ENCODE peak calls at places on chromosomes 3 and 15, in five cellular contexts. One of them, this sample, is unnamed.

GRCh38 chr3:141663993-141664392 is 74.1 kb upstream of the RNF7 start:
- DNase-seq in CD8-positive, alpha-beta T cell: no peak
- DNase-seq in heart left ventricle: no peak
- DNase-seq in Peyer's patch: no peak
- DNase-seq in lower leg skin: no peak
- DNase-seq in this sample: no peak

GRCh38 chr3:44516230-44516629 is 38.8 kb upstream of the ZNF445 start:
- DNase-seq in CD8-positive, alpha-beta T cell: no peak
- DNase-seq in heart left ventricle: no peak
- DNase-seq in lower leg skin: no peak
- DNase-seq in Peyer's patch: no peak
- DNase-seq in this sample: no peak

GRCh38 chr3:183687705-183688104 is 9.9 kb upstream of the YEATS2 start:
- DNase-seq in lower leg skin: no peak
- DNase-seq in Peyer's patch: no peak
- DNase-seq in heart left ventricle: no peak
- DNase-seq in CD8-positive, alpha-beta T cell: no peak
- DNase-seq in this sample: no peak

GRCh38 chr15:58510715-58511465 is 79.1 kb downstream of the LIPC start:
- DNase-seq in Peyer's patch: no peak
- DNase-seq in heart left ventricle: no peak
- DNase-seq in CD8-positive, alpha-beta T cell: no peak
- DNase-seq in lower leg skin: peak; percentile 52
- DNase-seq in this sample: no peak

GRCh38 chr3:116863842-116864626 is 154.5 kb downstream of the TUSC7 start:
- DNase-seq in Peyer's patch: no peak
- DNase-seq in heart left ventricle: no peak
- DNase-seq in lower leg skin: no peak
- DNase-seq in CD8-positive, alpha-beta T cell: no peak
- DNase-seq in this sample: no peak

GRCh38 chr3:51332156-51332555 is 52.9 kb upstream of the MANF start:
- DNase-seq in Peyer's patch: no peak
- DNase-seq in heart left ventricle: no peak
- DNase-seq in CD8-positive, alpha-beta T cell: no peak
- DNase-seq in lower leg skin: no peak
- DNase-seq in this sample: no peak

GRCh38 chr15:75597667-75598341 is 18.7 kb upstream of the PTPN9 start:
- DNase-seq in CD8-positive, alpha-beta T cell: no peak
- DNase-seq in lower leg skin: no peak
- DNase-seq in Peyer's patch: no peak
- DNase-seq in heart left ventricle: no peak
- DNase-seq in this sample: no peak

GRCh38 chr3:37400945-37401344 is 226.6 kb upstream of the LRRFIP2 start:
- DNase-seq in CD8-positive, alpha-beta T cell: no peak
- DNase-seq in lower leg skin: no peak
- DNase-seq in Peyer's patch: no peak
- DNase-seq in heart left ventricle: no peak
- DNase-seq in this sample: no peak

GRCh38 chr3:136955813-136956212 is 2.0 kb upstream of the IL20RB start:
- DNase-seq in lower leg skin: no peak
- DNase-seq in CD8-positive, alpha-beta T cell: no peak
- DNase-seq in Peyer's patch: no peak
- DNase-seq in heart left ventricle: no peak
- DNase-seq in this sample: no peak

GRCh38 chr3:28972921-28973320 is 307.9 kb upstream of the RBMS3 start:
- DNase-seq in CD8-positive, alpha-beta T cell: no peak
- DNase-seq in lower leg skin: no peak
- DNase-seq in heart left ventricle: no peak
- DNase-seq in Peyer's patch: no peak
- DNase-seq in this sample: no peak

GRCh38 chr3:111616417-111617105 is 21.4 kb upstream of the ZBED2 start:
- DNase-seq in Peyer's patch: peak; percentile 45
- DNase-seq in heart left ventricle: no peak
- DNase-seq in lower leg skin: no peak
- DNase-seq in CD8-positive, alpha-beta T cell: peak; percentile 24
- DNase-seq in this sample: peak; percentile 74

GRCh38 chr3:11304160-11304559 is 32.0 kb downstream of the ATG7 start:
- DNase-seq in lower leg skin: no peak
- DNase-seq in Peyer's patch: no peak
- DNase-seq in heart left ventricle: no peak
- DNase-seq in CD8-positive, alpha-beta T cell: no peak
- DNase-seq in this sample: no peak

GRCh38 chr3:195352895-195353488 is 82.0 kb upstream of the XXYLT1 start:
- DNase-seq in heart left ventricle: no peak
- DNase-seq in lower leg skin: no peak
- DNase-seq in Peyer's patch: no peak
- DNase-seq in CD8-positive, alpha-beta T cell: no peak
- DNase-seq in this sample: no peak

GRCh38 chr15:30991301-30992072 is at the start of gene MTMR10:
- DNase-seq in CD8-positive, alpha-beta T cell: peak; percentile 67
- DNase-seq in lower leg skin: peak; percentile 93
- DNase-seq in Peyer's patch: peak; percentile 91
- DNase-seq in heart left ventricle: peak; percentile 84
- DNase-seq in this sample: peak; percentile 44

GRCh38 chr3:39413691-39414420 is 7.3 kb downstream of the RPSA start:
- DNase-seq in heart left ventricle: no peak
- DNase-seq in lower leg skin: no peak
- DNase-seq in Peyer's patch: no peak
- DNase-seq in CD8-positive, alpha-beta T cell: no peak
- DNase-seq in this sample: no peak

GRCh38 chr15:45093013-45093412 is 21.0 kb downstream of the DUOX2 start:
- DNase-seq in heart left ventricle: no peak
- DNase-seq in lower leg skin: peak; percentile 68
- DNase-seq in CD8-positive, alpha-beta T cell: no peak
- DNase-seq in Peyer's patch: no peak
- DNase-seq in this sample: no peak

GRCh38 chr15:37289109-37289765 is 188.9 kb upstream of the MEIS2 start:
- DNase-seq in Peyer's patch: no peak
- DNase-seq in heart left ventricle: no peak
- DNase-seq in lower leg skin: no peak
- DNase-seq in CD8-positive, alpha-beta T cell: no peak
- DNase-seq in this sample: no peak

GRCh38 chr15:99123706-99124451 is 19.0 kb downstream of the SYNM start:
- DNase-seq in Peyer's patch: peak; percentile 80
- DNase-seq in lower leg skin: peak; percentile 96
- DNase-seq in heart left ventricle: peak; percentile 83
- DNase-seq in CD8-positive, alpha-beta T cell: no peak
- DNase-seq in this sample: no peak

GRCh38 chr15:90869140-90869541 is 753 bp downstream of the FURIN start:
- DNase-seq in heart left ventricle: no peak
- DNase-seq in CD8-positive, alpha-beta T cell: no peak
- DNase-seq in lower leg skin: no peak
- DNase-seq in Peyer's patch: no peak
- DNase-seq in this sample: no peak

GRCh38 chr15:28947241-28947674 is 61.5 kb downstream of the APBA2 start:
- DNase-seq in CD8-positive, alpha-beta T cell: no peak
- DNase-seq in heart left ventricle: no peak
- DNase-seq in Peyer's patch: no peak
- DNase-seq in lower leg skin: peak; percentile 75
- DNase-seq in this sample: no peak

GRCh38 chr15:25797511-25798206 is 65.5 kb downstream of the ATP10A start:
- DNase-seq in lower leg skin: peak; percentile 83
- DNase-seq in Peyer's patch: no peak
- DNase-seq in CD8-positive, alpha-beta T cell: no peak
- DNase-seq in heart left ventricle: no peak
- DNase-seq in this sample: no peak

DNA sequence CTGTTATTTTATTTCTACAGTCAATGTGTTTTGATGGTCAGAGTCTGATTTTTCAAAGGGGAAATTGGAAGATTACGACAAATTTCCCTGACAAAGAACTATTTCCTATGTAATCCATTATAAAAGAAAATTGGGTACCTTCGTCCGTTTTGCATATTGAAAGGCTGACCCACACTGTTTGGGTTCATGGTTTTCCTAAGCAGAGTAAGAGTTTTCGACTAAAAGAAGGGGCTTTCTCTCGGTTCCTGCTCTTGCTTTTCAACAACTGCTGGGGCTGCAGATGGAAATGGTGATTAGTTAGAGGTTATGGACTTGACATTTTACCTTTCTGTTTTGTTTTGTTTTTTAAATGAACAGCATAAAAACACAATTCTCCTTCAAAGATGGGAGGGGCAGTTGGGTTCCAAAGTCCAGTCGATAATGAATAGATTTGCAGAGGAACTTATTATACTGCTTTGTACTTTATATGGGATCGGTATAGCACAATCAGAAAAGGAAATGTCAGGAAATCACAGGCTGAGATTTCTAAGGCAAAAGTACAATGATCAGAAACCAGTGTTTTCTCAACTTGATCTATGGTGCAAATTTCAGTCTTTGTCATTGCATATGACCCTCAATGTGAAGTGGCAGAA is 1.0 kb downstream of the KCNMB2 start:
- DNase-seq in Peyer's patch: no peak
- DNase-seq in CD8-positive, alpha-beta T cell: no peak
- DNase-seq in lower leg skin: no peak
- DNase-seq in heart left ventricle: no peak
- DNase-seq in this sample: no peak
- H3K4me3 ChIP-seq in Peyer's patch: no peak overlapping the region
- H3K4me3 ChIP-seq in CD8-positive, alpha-beta T cell: no peak overlapping the region
- H3K4me3 ChIP-seq in lower leg skin: no peak overlapping the region
- H3K4me3 ChIP-seq in heart left ventricle: peak overlapping the region; percentile 52
- H3K4me3 ChIP-seq in this sample: no peak overlapping the region

DNA sequence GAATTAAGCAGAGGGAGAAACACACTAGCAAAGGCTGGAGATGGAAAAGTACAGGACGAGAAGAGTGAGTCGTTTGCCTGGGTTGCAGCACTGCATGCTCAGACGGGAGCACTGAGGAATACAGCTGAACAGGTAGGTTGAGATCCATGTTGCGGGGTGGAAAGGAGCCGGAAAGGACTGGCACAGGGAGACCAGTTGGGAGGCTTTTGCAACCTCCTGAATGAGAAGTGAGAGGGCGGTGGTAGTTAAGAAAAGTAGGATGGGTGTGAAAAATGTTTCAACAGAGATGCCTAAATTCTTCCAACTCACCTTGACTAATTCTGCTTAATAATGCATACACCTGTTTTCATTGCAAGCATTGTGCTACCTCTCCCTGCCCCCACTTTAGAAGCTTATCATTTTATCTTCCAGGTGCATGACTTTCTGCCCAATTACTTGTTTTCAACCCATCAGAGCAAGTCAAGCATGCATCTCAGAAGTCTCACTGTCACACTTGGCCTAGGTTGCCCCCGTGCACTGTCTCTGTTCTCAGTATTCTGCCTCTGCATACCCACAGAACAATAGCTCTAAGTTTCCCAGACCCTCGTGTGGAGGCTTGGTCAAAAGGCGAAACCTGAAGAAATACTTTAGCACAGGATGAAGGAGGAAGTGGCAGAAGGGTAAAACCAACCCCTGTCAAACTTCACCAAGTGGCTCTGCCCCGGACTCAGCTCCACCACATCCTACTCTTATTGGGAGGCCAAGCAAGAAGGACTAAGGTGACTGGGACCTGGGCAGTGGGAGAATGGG is 199.3 kb upstream of the BCL6 start:
- DNase-seq in CD8-positive, alpha-beta T cell: no peak
- DNase-seq in lower leg skin: no peak
- DNase-seq in Peyer's patch: no peak
- DNase-seq in heart left ventricle: no peak
- DNase-seq in this sample: no peak
- H3K4me3 ChIP-seq in CD8-positive, alpha-beta T cell: no peak overlapping the region
- H3K4me3 ChIP-seq in lower leg skin: no peak overlapping the region
- H3K4me3 ChIP-seq in Peyer's patch: no peak overlapping the region
- H3K4me3 ChIP-seq in heart left ventricle: no peak overlapping the region
- H3K4me3 ChIP-seq in this sample: no peak overlapping the region

DNA sequence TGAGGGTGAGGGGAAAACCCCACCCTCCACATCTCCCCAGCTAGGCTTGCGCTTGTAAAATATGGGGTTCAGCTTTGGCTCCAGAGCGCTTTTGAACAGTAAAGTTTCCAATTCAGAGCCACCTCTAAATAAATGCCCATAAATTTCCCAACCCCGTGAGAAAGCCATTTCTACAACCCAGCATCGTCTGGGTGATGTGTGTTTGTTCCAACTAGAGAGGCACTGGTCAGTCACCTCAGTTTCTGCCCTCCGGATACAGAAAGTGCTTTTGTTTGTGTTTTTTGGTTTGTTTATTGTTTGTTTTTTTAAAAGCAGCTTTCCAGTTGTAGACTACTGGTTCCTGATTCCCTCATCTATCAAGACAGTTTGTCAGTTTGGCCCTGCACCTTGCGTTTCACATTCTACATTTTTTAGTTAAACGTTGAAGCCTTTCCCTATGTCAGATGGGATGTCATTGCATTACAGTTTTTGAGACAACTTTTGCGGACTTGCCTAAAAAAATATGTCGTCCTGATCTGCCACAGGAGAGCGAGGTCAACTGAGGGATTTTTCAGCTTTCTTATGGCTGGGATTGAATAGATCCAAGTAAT is 15.0 kb upstream of the SOX2 start:
- DNase-seq in lower leg skin: no peak
- DNase-seq in heart left ventricle: no peak
- DNase-seq in Peyer's patch: no peak
- DNase-seq in CD8-positive, alpha-beta T cell: no peak
- DNase-seq in this sample: no peak
- H3K4me3 ChIP-seq in lower leg skin: no peak overlapping the region
- H3K4me3 ChIP-seq in heart left ventricle: no peak overlapping the region
- H3K4me3 ChIP-seq in Peyer's patch: no peak overlapping the region
- H3K4me3 ChIP-seq in CD8-positive, alpha-beta T cell: no peak overlapping the region
- H3K4me3 ChIP-seq in this sample: no peak overlapping the region

GRCh38 chr15:72796210-72796514 is 12.6 kb upstream of the ADPGK start:
- DNase-seq in lower leg skin: no peak
- DNase-seq in heart left ventricle: no peak
- DNase-seq in Peyer's patch: no peak
- DNase-seq in CD8-positive, alpha-beta T cell: no peak
- DNase-seq in this sample: no peak
- H3K4me3 ChIP-seq in lower leg skin: no peak overlapping the region
- H3K4me3 ChIP-seq in heart left ventricle: no peak overlapping the region
- H3K4me3 ChIP-seq in Peyer's patch: no peak overlapping the region
- H3K4me3 ChIP-seq in CD8-positive, alpha-beta T cell: no peak overlapping the region
- H3K4me3 ChIP-seq in this sample: no peak overlapping the region

This sample was measured in Jurkat, Clone E6-1.